ENCODE peak calls at places on chromosomes 6 and 20, in four cellular contexts. G is H1, K is GM12878, L is GM12891. U is an unnamed sample.

GRCh38 chr20:48777005-48777404 is 50.8 kb downstream of the PREX1 start:
- DNase-seq in K (no peak), G (no peak), L (no peak), U (no peak)

GRCh38 chr20:46797201-46797600 is 87.8 kb downstream of the SLC2A10 start:
- DNase-seq in K (no peak), L (no peak), G (no peak), U (no peak)

GRCh38 chr6:147222160-147222838 is 18.1 kb downstream of the STXBP5 start:
- DNase-seq in G (no peak), K (no peak), L (no peak), U (no peak)

GRCh38 chr6:19399406-19399805 is 437.8 kb upstream of the ID4 start:
- DNase-seq in K (no peak), G (no peak), L (no peak), U (no peak)

GRCh38 chr20:60117040-60117439 is 158.8 kb downstream of the CDH26 start:
- DNase-seq in K (no peak), G (no peak), L (no peak), U (no peak)

GRCh38 chr20:4160761-4161305 is 145.5 kb upstream of the RNF24 start:
- DNase-seq in K (no peak), G (peak; percentile 50), L (no peak), U (no peak)

GRCh38 chr20:42974347-42974746 is 215.4 kb downstream of the PTPRT start:
- DNase-seq in K (no peak), L (no peak), G (no peak), U (no peak)

GRCh38 chr6:170032197-170032596 is 258.7 kb downstream of the DLL1 start:
- DNase-seq in L (no peak), K (no peak), G (no peak), U (no peak)

GRCh38 chr6:71289802-71290175 is 1.2 kb downstream of the OGFRL1 start:
- DNase-seq in G (no peak), L (no peak), K (no peak), U (no peak)

GRCh38 chr6:167794386-167795157 is 32.1 kb upstream of the AFDN start:
- DNase-seq in K (no peak), L (no peak), G (peak; percentile 30), U (no peak)
- TF ChIP-seq POLR2A in K (no peak), L (no peak), G (no peak), U (no peak)

DNA sequence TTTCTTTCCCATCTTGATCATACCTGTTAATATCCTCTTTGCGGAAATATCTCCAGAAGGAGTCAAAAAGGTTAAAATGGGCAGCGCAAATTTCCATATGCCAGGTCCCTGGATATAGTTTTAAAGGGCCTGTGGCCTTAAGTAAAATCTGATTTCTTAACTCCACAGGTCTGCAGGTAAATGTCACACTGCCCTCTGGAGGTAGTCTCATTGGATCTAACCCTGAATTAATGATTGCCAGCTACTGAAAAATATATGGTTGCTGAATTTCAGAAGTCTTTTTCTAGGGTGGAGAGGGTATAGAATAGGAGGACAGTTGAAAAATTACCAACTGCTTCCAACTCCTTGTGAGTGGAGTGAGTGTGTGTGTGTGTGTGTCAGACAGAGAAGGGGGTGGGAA is 8.5 kb downstream of the MOXD1 start:
- DNase-seq in G (no peak), K (no peak), L (no peak), U (no peak)
- TF ChIP-seq TAF1 in G (no peak), K (no peak), L (no peak), U (no peak)

GRCh38 chr6:100877851-100878250 is 3.3 kb downstream of the ASCC3 start:
- DNase-seq in G (no peak), L (no peak), K (no peak), U (no peak)

GRCh38 chr6:100880901-100881706 is at the start of gene ASCC3:
- DNase-seq in L (peak; percentile 74), G (peak; percentile 93), K (peak; percentile 63), U (peak; percentile 67)

GRCh38 chr6:100881707-100882040 is 545 bp upstream of the ASCC3 start:
- DNase-seq in G (no peak), L (no peak), K (no peak), U (no peak)

GRCh38 chr6:100879317-100879716 is 1.8 kb downstream of the ASCC3 start:
- DNase-seq in L (no peak), G (no peak), K (no peak), U (no peak)

GRCh38 chr6:100880149-100880900 is 804 bp downstream of the ASCC3 start:
- DNase-seq in L (no peak), K (no peak), G (no peak), U (no peak)
- TF ChIP-seq POLR2AphosphoS5 in L (no peak), K (no peak), G (no peak), U (no peak)

DNA sequence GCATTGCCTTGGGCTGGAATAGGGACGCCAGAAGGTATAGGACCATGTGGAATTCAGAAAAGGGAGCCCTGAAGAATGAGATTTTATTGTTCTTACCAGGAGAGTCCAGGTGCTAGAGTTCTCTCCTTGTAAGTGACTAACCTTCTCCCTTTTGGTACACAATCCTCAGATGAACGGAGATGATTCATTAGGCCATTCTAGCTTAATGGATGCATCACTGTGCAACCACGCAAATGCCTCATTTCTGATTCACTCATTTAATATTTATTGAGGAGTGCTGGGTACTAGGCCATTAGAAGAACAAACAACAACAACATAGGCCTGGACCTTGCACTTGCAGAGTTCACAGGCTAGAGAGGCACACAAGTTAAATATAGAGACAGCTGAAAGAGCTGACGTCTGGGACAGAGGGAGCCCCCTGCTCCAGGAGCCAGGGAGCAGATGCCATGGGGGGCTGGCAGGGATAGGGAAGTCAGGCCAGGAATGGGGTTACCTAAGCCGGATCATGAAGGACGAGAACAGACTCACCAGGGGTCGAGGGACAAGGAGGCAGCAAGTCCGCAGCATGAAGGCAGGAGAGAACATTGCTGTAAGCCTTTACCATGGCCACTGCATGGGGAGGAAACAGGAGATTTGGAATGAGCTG is 179.5 kb upstream of the AKAP12 start:
- DNase-seq in G (no peak), L (no peak), K (no peak), U (no peak)
- TF ChIP-seq POLR2A in G (no peak), L (no peak), K (no peak), U (no peak)

DNA sequence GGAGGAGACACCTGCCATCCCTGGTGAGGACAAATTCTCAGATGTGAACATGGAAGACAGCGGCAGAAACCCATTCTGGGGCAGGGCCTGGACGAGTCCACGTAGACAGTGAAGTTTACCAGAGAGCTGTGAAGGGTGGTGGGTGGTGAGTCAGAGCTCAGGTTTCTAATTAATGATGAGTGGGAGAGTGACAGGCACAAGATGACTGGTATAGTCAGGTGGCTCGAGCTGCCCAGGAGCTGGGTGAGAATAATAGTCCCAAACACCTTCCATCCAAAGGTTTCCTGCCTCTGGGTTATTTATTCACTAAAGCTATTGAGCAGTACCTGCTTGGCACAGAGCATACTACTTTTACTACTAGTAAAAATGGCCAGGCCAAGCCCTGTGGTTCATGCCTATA is 6.0 kb downstream of the TLDC2 start:
- DNase-seq in K (no peak), L (no peak), G (no peak), U (no peak)
- TF ChIP-seq TAF1 in K (no peak), L (no peak), G (no peak), U (no peak)

DNA sequence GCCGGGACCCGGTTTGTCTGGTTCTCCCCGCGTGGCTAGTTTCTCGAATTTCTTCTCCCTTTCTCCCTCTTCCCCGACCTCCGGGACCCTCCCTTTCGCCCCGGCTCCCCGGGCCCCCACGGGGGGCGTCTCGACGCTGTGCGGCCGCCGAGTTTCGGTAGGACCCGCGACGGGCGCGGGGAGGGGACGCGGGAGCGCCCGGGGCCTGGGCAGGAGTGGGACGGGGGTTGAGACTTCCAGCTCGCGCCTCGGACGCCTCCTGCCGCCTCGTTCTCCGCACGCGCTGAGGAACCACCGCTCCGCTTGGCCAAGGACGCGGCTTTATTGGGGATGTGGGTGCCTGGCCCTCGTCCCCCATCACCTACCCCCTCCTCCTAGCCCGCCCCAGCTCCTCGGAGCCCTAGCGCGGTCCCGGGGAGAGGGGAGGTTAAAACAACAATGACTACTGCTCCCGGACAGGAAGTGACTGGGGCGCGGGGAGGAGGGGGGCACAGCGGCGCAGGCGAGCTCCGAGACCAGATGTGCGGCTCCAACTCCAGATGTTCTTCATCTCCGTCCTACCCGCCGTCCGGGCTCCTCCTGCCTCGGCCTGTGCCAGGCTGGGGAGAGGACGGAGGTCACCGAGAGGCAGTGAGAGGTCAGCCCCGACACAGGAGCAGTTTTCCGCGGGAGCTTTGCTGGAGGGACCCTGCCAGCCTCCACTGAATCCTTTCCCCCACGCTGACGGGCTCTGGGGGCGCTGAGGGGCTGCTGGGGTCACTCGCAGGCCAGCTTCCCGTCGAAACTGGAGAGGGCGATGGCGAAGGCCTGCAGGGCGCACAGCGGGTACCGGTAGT is 910 bp upstream of the TEAD3 start:
- DNase-seq in K (no peak), L (peak; percentile 57), G (peak; percentile 77), U (no peak)
- TF ChIP-seq POLR2AphosphoS5 in K (no peak), L (no peak), G (peak; percentile 54), U (no peak)

GRCh38 chr6:127255286-127255685 is 11.4 kb upstream of the RNF146 start:
- DNase-seq in L (no peak), G (no peak), K (no peak), U (no peak)
- TF ChIP-seq POLR2A in L (no peak), G (no peak), K (no peak), U (no peak)

GRCh38 chr6:123913858-123914257 is 110.2 kb downstream of the NKAIN2 start:
- DNase-seq in G (no peak), K (no peak), L (no peak), U (no peak)
- TF ChIP-seq TAF1 in G (no peak), K (no peak), L (no peak), U (no peak)

DNA sequence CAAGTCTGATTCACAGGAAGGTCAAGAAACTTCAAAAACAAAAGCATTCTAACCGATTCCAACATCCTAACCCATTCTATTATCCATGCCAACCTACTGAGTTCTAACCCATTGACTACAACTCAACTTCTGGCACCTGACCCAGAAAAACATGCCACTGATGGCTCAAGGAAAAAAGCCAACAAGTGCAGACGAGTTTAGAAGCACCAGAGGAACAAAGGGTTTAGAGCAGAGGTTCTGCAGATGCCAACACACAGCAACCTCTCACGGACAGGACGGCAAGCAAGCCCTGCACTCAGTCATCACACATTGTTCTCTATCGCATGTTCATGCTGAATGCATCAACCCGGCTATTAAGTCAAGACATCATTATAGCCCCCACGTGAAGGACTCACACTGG is 25.2 kb upstream of the MC3R start:
- DNase-seq in L (no peak), K (no peak), G (no peak), U (no peak)
- TF ChIP-seq POLR2AphosphoS5 in L (no peak), K (no peak), G (no peak), U (no peak)

DNA sequence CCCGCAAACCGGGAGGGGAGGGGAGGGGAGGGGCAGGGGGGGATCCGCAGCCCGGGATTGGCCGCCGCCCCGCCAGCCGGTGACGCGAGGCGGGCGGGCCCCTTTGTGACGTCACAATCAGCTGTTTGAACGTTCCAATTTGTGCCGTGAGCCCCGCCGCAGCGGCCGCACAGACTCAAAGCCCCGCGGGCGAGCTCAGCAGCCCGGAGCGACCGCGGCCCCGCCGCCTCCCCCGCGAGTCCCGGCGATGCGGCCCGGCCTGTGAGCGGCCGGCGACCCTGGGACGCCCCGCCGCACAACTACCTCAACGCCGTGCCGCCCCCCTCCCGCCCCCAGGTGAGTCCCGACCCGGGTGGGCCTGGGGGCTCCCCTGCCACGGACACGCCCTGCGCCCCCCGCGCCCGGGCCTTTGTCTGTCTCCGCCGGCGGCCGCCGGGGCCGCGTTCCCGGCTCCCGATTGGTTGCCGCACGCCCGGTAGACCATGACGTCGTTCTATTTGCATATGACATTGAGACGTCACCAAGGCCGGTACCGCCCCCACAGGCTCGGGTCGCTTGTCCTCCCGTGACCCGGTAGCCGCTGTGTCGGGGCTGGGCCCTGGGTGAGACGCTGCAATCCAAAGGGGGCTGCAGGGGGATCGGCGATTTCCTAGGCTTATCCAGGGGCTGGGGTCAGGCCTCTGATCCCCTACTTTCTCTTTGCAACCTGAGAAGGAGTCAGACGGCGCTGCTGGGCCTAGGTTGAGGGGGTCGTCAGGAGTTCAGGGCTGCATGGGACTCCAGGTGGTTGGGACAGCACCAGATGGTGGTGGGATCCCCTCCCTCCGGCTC is at the start of gene TP53INP2:
- DNase-seq in G (peak; percentile 95), K (no peak), L (peak; percentile 79), U (peak; percentile 75)
- TF ChIP-seq POLR2A in G (peak; percentile 66), K (peak; percentile 66), L (no peak), U (peak; percentile 40)

U was measured in GM12892.